ENCODE peak calls at places on chromosomes 2 and 18, in nine cellular contexts. P is astrocyte, U is DND-41, E is B cell, X is thoracic aorta, H is A673, I is Caco-2, R is upper lobe of right lung, O is activated B cell treated with CpG ODN at 0.5 μM for 24 hours. M is an unnamed sample.

GRCh38 chr18:63317982-63318881 is 1.3 kb downstream of the BCL2 start:
- DNase-seq in I (peak), O (peak), X (no peak), E (peak), R (peak), H (peak), P (no peak), U (peak), M (peak)

GRCh38 chr18:29012364-29012763 is 835.4 kb upstream of the CDH2 start:
- DNase-seq in E (no peak), U (no peak), X (no peak), R (no peak), I (no peak), H (no peak), P (no peak), O (no peak), M (no peak)

GRCh38 chr18:2985628-2986027 is 27.3 kb downstream of the LPIN2 start:
- DNase-seq in H (no peak), P (peak), X (no peak), O (no peak), R (no peak), E (peak), I (no peak), U (no peak), M (peak)

GRCh38 chr2:3626118-3626816 is 31.4 kb downstream of the COLEC11 start:
- DNase-seq in X (no peak), H (no peak), E (no peak), P (no peak), R (peak), I (peak), O (no peak), U (no peak), M (no peak)

GRCh38 chr2:47069628-47070154 is 85.4 kb downstream of the STPG4 start:
- DNase-seq in H (peak), X (no peak), U (no peak), I (peak), P (peak), R (peak), O (no peak), E (no peak), M (no peak)

GRCh38 chr2:239223330-239224248 is 177.2 kb downstream of the HDAC4 start:
- DNase-seq in E (no peak), U (no peak), R (no peak), H (no peak), I (no peak), X (no peak), O (no peak), P (peak), M (no peak)

GRCh38 chr2:151525872-151526271 is 116.2 kb downstream of the RIF1 start:
- DNase-seq in I (no peak), E (peak), U (no peak), O (peak), X (no peak), P (no peak), H (no peak), R (no peak), M (no peak)

GRCh38 chr2:237863659-237864029 is 4.2 kb downstream of the RAMP1 start:
- DNase-seq in H (no peak), R (peak), E (peak), P (no peak), O (no peak), I (no peak), X (no peak), U (no peak), M (no peak)

GRCh38 chr2:151852260-151853069 is 24.2 kb upstream of the ARL5A start:
- DNase-seq in H (no peak), U (no peak), I (no peak), X (no peak), R (no peak), E (no peak), O (no peak), P (peak), M (no peak)

GRCh38 chr2:99471635-99472326 is 18.0 kb downstream of the REV1 start:
- DNase-seq in P (no peak), I (no peak), E (no peak), H (no peak), O (no peak), X (no peak), U (no peak), R (no peak), M (no peak)

GRCh38 chr2:238523158-238524110 is 96.7 kb downstream of the ASB1 start:
- DNase-seq in E (no peak), P (peak), X (no peak), H (no peak), U (no peak), R (no peak), O (no peak), I (no peak), M (peak)

GRCh38 chr18:26516964-26517363 is 31.4 kb downstream of the KCTD1 start:
- DNase-seq in X (no peak), I (no peak), E (no peak), R (no peak), O (no peak), P (peak), U (no peak), H (no peak), M (no peak)

GRCh38 chr2:183123117-183123958 is 905 bp upstream of the NUP35 start:
- DNase-seq in O (no peak), U (no peak), H (peak), I (no peak), R (no peak), P (no peak), E (no peak), X (no peak), M (no peak)

GRCh38 chr18:8260319-8260718 is 348.9 kb upstream of the RAB12 start:
- DNase-seq in O (no peak), I (no peak), E (no peak), H (no peak), X (no peak), P (peak), U (no peak), R (no peak), M (no peak)

GRCh38 chr2:69385443-69386151 is 1.4 kb downstream of the GFPT1 start:
- DNase-seq in H (peak), X (no peak), O (no peak), I (no peak), P (no peak), E (no peak), U (no peak), R (no peak), M (peak)

GRCh38 chr2:74876081-74876886 is 42.4 kb downstream of the HK2 start:
- DNase-seq in X (no peak), E (peak), R (peak), H (peak), I (no peak), P (no peak), O (peak), U (peak), M (peak)

GRCh38 chr2:85741811-85742507 is 11.8 kb upstream of the ATOH8 start:
- DNase-seq in R (peak), P (peak), E (no peak), H (no peak), X (peak), O (no peak), U (peak), I (no peak), M (no peak)

GRCh38 chr2:65261676-65262075 is 34.0 kb downstream of the ACTR2 start:
- DNase-seq in H (no peak), U (no peak), R (no peak), I (no peak), P (peak), X (no peak), O (no peak), E (no peak), M (no peak)

GRCh38 chr2:150482667-150483260 is 4.7 kb downstream of the RND3 start:
- DNase-seq in X (no peak), I (no peak), R (no peak), U (no peak), E (no peak), P (no peak), H (no peak), O (no peak), M (no peak)

GRCh38 chr2:75476778-75477177 is 84.0 kb downstream of the EVA1A start:
- DNase-seq in U (peak), R (no peak), E (no peak), X (no peak), H (peak), I (no peak), P (peak), O (no peak), M (peak)

GRCh38 chr2:11288431-11288830 is 56.0 kb downstream of the ROCK2 start:
- DNase-seq in R (no peak), P (no peak), O (no peak), U (no peak), X (no peak), H (no peak), I (no peak), E (no peak), M (no peak)

GRCh38 chr2:62570861-62571698 is 65.1 kb upstream of the TMEM17 start:
- DNase-seq in P (peak), I (peak), X (no peak), H (no peak), R (peak), O (no peak), E (no peak), U (no peak), M (no peak)

GRCh38 chr2:29910960-29911359 is 10.4 kb downstream of the ALK start:
- DNase-seq in O (no peak), U (no peak), E (no peak), H (no peak), X (no peak), P (no peak), I (no peak), R (no peak), M (no peak)

GRCh38 chr2:210195066-210195852 is 24.1 kb upstream of the KANSL1L start:
- DNase-seq in I (no peak), O (no peak), R (no peak), E (peak), X (no peak), P (peak), U (peak), H (peak), M (peak)

GRCh38 chr2:233764264-233764663 is 4.2 kb downstream of the UGT1A1 start:
- DNase-seq in I (no peak), H (peak), U (no peak), P (peak), X (no peak), O (no peak), E (no peak), R (no peak), M (no peak)

GRCh38 chr2:114821055-114821454 is 378.6 kb downstream of the DPP10 start:
- DNase-seq in I (no peak), H (no peak), U (no peak), P (no peak), X (no peak), O (no peak), R (no peak), E (no peak), M (no peak)

GRCh38 chr2:212381428-212382102 is 157.0 kb downstream of the ERBB4 start:
- DNase-seq in R (no peak), O (no peak), I (no peak), U (no peak), X (no peak), P (no peak), E (no peak), H (peak), M (no peak)

GRCh38 chr18:53971331-53971730 is 253.1 kb downstream of the MBD2 start:
- DNase-seq in I (no peak), O (no peak), E (no peak), P (peak), U (no peak), X (no peak), R (no peak), H (no peak), M (no peak)

GRCh38 chr2:104077573-104077972 is 776.3 kb upstream of the POU3F3 start:
- DNase-seq in I (no peak), R (no peak), P (no peak), H (no peak), E (no peak), U (no peak), X (no peak), O (no peak), M (no peak)

GRCh38 chr18:63465059-63465458 is 11.7 kb upstream of the SERPINB5 start:
- DNase-seq in U (no peak), O (no peak), X (no peak), E (no peak), H (no peak), R (no peak), P (no peak), I (no peak), M (no peak)

GRCh38 chr2:43184339-43184895 is 42.0 kb downstream of the ZFP36L2 start:
- DNase-seq in I (no peak), R (no peak), P (peak), U (no peak), E (no peak), X (no peak), O (no peak), H (no peak), M (no peak)

GRCh38 chr2:10306901-10307463 is 4.3 kb downstream of the HPCAL1 start:
- DNase-seq in I (no peak), O (no peak), H (no peak), U (no peak), R (no peak), E (no peak), P (no peak), X (no peak), M (no peak)

GRCh38 chr18:55650363-55650870 is 62.4 kb upstream of the TCF4 start:
- DNase-seq in R (no peak), O (no peak), E (no peak), I (no peak), H (no peak), U (no peak), P (peak), X (no peak), M (no peak)

GRCh38 chr18:36158261-36158867 is 28.7 kb downstream of the ELP2 start:
- DNase-seq in R (no peak), I (no peak), P (peak), H (no peak), E (no peak), O (no peak), X (no peak), U (no peak), M (no peak)

GRCh38 chr18:46213295-46213694 is 109.1 kb downstream of the HAUS1 start:
- DNase-seq in I (no peak), X (no peak), H (peak), E (peak), U (no peak), R (no peak), P (no peak), O (no peak), M (peak)

GRCh38 chr2:165018207-165018606 is 62.9 kb upstream of the SLC38A11 start:
- DNase-seq in P (no peak), O (no peak), H (peak), R (no peak), X (no peak), I (no peak), E (no peak), U (no peak), M (no peak)

GRCh38 chr2:176491172-176491904 is 222.1 kb downstream of the MTX2 start:
- DNase-seq in U (peak), X (no peak), H (peak), P (peak), E (peak), I (no peak), R (no peak), O (no peak), M (peak)

GRCh38 chr2:26561918-26562810 is 79.0 kb downstream of the CIB4 start:
- DNase-seq in O (no peak), H (no peak), P (peak), X (no peak), U (peak), R (peak), E (no peak), I (peak), M (no peak)
- TF ChIP-seq CTCF in O (no peak), H (no peak), P (no peak), X (peak), U (peak), R (no peak), E (no peak), I (peak), M (peak)

DNA sequence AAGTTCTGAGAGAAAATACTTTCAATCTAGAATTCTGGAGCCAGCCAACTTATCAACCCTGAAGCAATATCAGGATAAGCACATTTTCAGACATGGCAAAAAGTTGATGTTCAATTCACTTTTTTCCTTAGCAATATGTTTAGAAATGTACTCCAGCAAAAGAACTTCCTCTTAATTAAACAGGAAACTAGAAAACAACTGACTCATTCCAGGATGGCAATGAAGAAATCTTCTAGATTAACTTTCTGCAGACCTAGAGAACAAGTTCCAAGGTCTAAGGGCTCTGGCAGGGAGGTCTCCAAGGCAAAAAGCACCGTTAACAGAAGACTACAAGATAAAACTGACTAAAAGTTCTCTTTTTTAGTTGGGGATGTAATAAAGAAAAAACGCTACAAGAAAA is 69.2 kb upstream of the VWC2L start:
- DNase-seq in X (no peak), P (no peak), O (no peak), E (no peak), R (no peak), U (no peak), H (no peak), I (no peak), M (no peak)
- TF ChIP-seq CTCF in X (no peak), P (no peak), O (no peak), E (no peak), R (no peak), U (no peak), H (no peak), I (no peak), M (no peak)

GRCh38 chr2:20653695-20654306 is 2.9 kb upstream of the HS1BP3 start:
- DNase-seq in O (no peak), X (no peak), R (no peak), I (no peak), U (no peak), P (no peak), E (no peak), H (no peak), M (no peak)
- TF ChIP-seq CTCF in O (no peak), X (no peak), R (no peak), I (no peak), U (peak), P (no peak), E (no peak), H (peak), M (no peak)

GRCh38 chr18:39571511-39571910 is 2005.9 kb upstream of the CELF4 start:
- DNase-seq in E (no peak), I (no peak), R (no peak), X (no peak), U (peak), H (peak), P (no peak), O (no peak), M (peak)
- TF ChIP-seq CTCF in E (peak), I (no peak), R (peak), X (no peak), U (peak), H (peak), P (peak), O (no peak), M (peak)

DNA sequence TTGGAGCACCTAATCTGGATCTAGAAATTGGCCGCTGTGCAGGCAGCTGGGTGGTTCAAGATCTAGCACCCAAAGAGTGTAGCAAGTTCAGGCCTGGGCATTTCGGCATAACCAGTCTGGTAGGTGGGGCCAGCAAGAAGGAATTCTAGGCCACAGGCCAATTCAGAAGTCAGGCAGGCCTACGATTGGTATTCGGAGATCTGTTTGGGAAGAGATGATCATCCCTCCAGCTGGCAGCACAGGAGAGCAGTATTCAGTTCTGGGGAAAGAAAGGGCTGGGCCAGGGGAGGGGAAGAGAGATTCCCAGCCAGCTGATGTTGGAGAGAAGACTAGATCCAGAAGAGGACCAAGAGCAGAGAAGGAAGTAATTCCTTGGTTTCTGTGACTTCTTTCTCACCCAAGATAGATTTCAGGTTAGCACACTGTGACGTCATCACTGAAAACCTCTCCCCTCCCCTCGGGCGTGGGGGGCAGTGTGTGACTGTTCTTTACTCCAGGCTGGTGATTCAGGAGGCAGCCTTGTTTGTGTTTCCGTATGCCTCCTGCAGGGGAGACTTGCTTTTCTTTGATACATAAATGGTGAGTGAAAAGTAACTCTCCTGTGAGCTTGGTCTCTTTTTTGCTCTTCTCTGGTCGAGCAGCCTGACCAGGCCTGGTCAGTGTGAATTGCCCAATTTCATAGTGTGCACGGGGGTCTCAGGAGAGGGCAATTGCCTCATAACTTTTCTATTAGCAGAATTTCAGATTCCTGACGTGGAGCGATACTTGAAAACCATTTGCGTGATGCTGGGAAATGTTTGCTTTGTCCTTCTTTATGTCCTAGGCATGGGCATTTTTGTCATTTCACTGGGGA is 61.1 kb downstream of the MEIS1 start:
- DNase-seq in R (no peak), H (peak), O (no peak), P (peak), X (peak), U (no peak), I (no peak), E (no peak), M (no peak)
- TF ChIP-seq CTCF in R (peak), H (no peak), O (no peak), P (peak), X (peak), U (no peak), I (no peak), E (no peak), M (no peak)

GRCh38 chr18:34808389-34808788 is 98.3 kb downstream of the DTNA start:
- DNase-seq in R (no peak), H (no peak), O (no peak), I (no peak), P (no peak), U (no peak), X (no peak), E (no peak), M (no peak)

GRCh38 chr18:34805117-34805882 is 95.2 kb downstream of the DTNA start:
- DNase-seq in O (no peak), U (no peak), I (no peak), H (no peak), P (no peak), R (no peak), X (no peak), E (no peak), M (no peak)

GRCh38 chr18:34807106-34807796 is 97.2 kb downstream of the DTNA start:
- DNase-seq in O (no peak), U (no peak), H (no peak), X (no peak), R (no peak), P (no peak), I (no peak), E (no peak), M (no peak)

GRCh38 chr18:34806527-34806926 is 96.4 kb downstream of the DTNA start:
- DNase-seq in U (no peak), R (no peak), O (no peak), P (no peak), E (no peak), I (no peak), H (no peak), X (no peak), M (no peak)

DNA sequence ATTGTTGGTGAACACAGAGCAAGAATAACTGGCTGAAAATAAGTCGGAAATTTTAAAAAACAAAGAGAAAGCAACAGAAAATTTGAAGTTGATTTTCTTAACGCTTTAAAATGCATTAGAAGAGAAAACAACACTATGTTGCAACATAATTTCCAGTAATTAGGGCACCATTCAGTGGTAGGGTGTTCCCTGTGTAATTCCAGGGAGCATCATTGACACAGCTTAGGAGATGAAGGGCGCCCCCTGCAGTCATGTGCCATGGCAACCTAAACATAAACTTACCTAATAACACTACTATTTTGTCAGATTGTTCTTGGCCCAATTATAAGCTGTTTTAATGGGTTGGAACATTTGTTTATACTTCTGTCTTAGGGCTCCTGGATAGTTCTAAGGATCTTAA is 99.6 kb downstream of the DTNA start:
- DNase-seq in P (no peak), U (peak), H (peak), R (no peak), E (no peak), O (no peak), X (no peak), I (no peak), M (no peak)
- TF ChIP-seq CTCF in P (peak), U (peak), H (peak), R (peak), E (no peak), O (no peak), X (no peak), I (peak), M (peak)